ENCODE peak calls at places on chromosomes 12 and 14, in six cellular contexts. N is tibial artery, V is coronary artery, G is brain microvascular endothelial cell, P is AG04450, F is caudate nucleus. D is an unnamed sample.

GRCh38 chr14:77926942-77927341 is 127.0 kb downstream of the ADCK1 start:
- DNase-seq in N (no peak), V (no peak), G (no peak), P (no peak), F (no peak), D (no peak)

GRCh38 chr12:116152268-116152667 is 125.2 kb downstream of the MED13L start:
- DNase-seq in N (no peak), V (no peak), G (peak), P (peak), F (no peak), D (no peak)

GRCh38 chr14:37616853-37617252 is 21.4 kb downstream of the TTC6 start:
- DNase-seq in N (no peak), V (no peak), G (no peak), P (no peak), F (no peak), D (no peak)

GRCh38 chr12:46259713-46260112 is 9.1 kb downstream of the SLC38A1 start:
- DNase-seq in N (no peak), V (no peak), G (no peak), P (no peak), F (no peak), D (no peak)

GRCh38 chr12:18700254-18700653 is 37.6 kb downstream of the PLCZ1 start:
- DNase-seq in N (no peak), V (no peak), G (peak), P (peak), F (no peak), D (no peak)

GRCh38 chr14:74583689-74584434 is 28.2 kb downstream of the LTBP2 start:
- DNase-seq in N (no peak), V (no peak), G (peak), P (peak), F (no peak), D (no peak)

GRCh38 chr14:35068238-35069012 is 22.4 kb downstream of the FAM177A1 start:
- DNase-seq in N (no peak), V (no peak), G (no peak), P (no peak), F (no peak), D (no peak)

GRCh38 chr12:50061172-50061571 is 3.8 kb downstream of the ASIC1 start:
- DNase-seq in N (no peak), V (no peak), G (no peak), P (no peak), F (no peak), D (peak)

GRCh38 chr12:92094751-92095161 is 50.9 kb downstream of the BTG1 start:
- DNase-seq in N (no peak), V (no peak), G (peak), P (no peak), F (no peak), D (no peak)

GRCh38 chr14:96384740-96385139 is 7.2 kb upstream of the AK7 start:
- DNase-seq in N (no peak), V (no peak), G (no peak), P (no peak), F (no peak), D (no peak)

GRCh38 chr14:27528328-27528727 is 930.5 kb upstream of the NOVA1 start:
- DNase-seq in N (no peak), V (no peak), G (no peak), P (no peak), F (no peak), D (no peak)

GRCh38 chr12:6958609-6959375 is 7.6 kb downstream of the PTPN6 start:
- DNase-seq in N (peak), V (peak), G (no peak), P (no peak), F (no peak), D (no peak)

GRCh38 chr12:68806488-68807237 is 1.3 kb upstream of the MDM2 start:
- DNase-seq in N (no peak), V (no peak), G (no peak), P (no peak), F (no peak), D (no peak)

GRCh38 chr12:124379379-124379937 is 84.6 kb downstream of the RFLNA start:
- DNase-seq in N (no peak), V (no peak), G (no peak), P (no peak), F (no peak), D (no peak)
- H3K27ac ChIP-seq in N (peak), V (peak), G (peak), P (peak), F (peak), D (peak)

GRCh38 chr12:76186507-76186906 is 102.0 kb upstream of the NAP1L1 start:
- DNase-seq in N (no peak), V (no peak), G (peak), P (no peak), F (no peak), D (no peak)

GRCh38 chr12:76187177-76187576 is 102.7 kb upstream of the NAP1L1 start:
- DNase-seq in N (no peak), V (no peak), G (no peak), P (no peak), F (no peak), D (no peak)

GRCh38 chr12:76180401-76181277 is 96.2 kb upstream of the NAP1L1 start:
- DNase-seq in N (no peak), V (no peak), G (no peak), P (no peak), F (no peak), D (no peak)

GRCh38 chr12:76178461-76178860 is 94.0 kb upstream of the NAP1L1 start:
- DNase-seq in N (no peak), V (no peak), G (no peak), P (no peak), F (no peak), D (no peak)

DNA sequence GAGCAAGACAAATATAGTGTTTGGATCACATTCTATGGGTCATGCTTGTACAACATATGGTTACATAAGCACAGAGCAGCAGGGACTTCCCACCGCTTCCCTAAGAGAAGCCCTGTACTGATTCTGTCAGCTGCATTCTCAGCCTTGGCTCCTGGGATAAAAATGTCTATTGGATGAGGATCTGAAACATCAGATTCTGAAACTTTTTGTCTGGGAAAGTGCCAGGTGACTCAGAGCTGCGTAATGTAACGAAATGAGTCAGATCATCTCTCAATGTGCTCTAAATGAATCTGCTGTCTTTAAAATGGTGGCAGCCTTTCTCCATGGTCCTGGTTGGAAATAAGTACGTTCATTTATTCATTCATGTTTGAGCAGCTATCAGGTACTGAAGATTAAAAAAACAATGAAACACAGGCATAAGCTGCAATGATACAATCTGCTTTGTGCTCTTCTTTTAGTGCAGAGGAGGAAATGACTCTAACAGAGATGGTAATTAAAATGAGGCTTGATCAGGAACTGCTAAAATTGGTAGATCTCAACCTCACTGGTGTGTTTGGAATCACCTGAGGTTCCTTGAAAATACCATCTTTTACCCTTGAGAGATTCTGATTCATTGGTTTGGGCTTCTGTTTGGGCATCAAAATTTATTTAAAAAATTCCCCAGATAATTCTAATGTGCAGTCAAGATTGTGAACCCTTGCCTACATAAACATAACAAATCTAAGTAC is 99.1 kb upstream of the NAP1L1 start:
- DNase-seq in N (no peak), V (no peak), G (peak), P (peak), F (peak), D (no peak)
- H3K27ac ChIP-seq in N (no peak), V (no peak), G (peak), P (peak), F (peak), D (no peak)

GRCh38 chr12:100216337-100216736 is 15.7 kb downstream of the ACTR6 start:
- DNase-seq in N (no peak), V (no peak), G (no peak), P (no peak), F (no peak), D (no peak)
- H3K27ac ChIP-seq in N (no peak), V (no peak), G (no peak), P (no peak), F (no peak), D (no peak)

DNA sequence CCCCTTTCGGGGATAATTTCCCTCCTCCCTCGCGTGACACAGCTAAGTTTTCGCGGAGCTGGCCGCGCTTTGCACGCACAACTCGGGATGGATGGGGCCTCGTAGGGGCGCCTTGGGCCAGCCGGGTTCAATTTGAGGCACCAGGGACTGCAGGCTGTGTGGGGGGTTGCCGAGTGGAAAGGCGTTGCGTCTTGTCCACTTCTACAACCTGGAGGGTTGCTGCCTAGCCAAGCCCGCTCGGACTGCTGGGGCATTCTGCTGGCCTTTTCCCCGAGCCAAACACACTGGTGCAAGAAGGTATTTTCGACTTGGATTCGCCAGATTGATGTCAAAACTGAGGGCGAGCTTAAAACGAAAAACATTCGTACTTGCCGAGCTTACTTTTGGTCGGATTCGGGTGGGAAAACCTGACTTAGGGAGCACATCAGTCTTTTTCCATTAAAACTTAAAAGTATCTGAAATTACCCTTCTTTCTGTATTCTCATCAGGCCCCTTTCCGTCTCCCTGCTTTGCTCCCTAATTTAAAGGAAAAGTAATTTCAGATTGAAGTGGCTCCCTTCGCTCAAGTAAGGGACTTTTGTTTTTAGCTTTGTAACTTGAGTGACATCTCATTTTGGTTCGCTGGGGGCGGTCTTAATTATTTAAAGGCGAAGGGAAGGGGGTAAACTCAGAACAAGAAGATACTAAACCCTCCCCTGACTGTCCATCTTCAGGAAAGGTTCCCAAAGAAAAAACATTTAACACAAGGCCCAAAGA is 14.3 kb downstream of the TBX3 start:
- DNase-seq in N (no peak), V (no peak), G (no peak), P (no peak), F (no peak), D (no peak)
- H3K27ac ChIP-seq in N (no peak), V (peak), G (no peak), P (peak), F (no peak), D (no peak)

GRCh38 chr12:120056739-120057138 is 59.8 kb downstream of the RAB35 start:
- DNase-seq in N (no peak), V (no peak), G (no peak), P (no peak), F (no peak), D (no peak)

GRCh38 chr12:120054293-120054692 is 62.3 kb downstream of the RAB35 start:
- DNase-seq in N (no peak), V (no peak), G (no peak), P (no peak), F (no peak), D (no peak)

GRCh38 chr12:120051535-120051934 is 62.5 kb downstream of the BICDL1 start:
- DNase-seq in N (no peak), V (no peak), G (no peak), P (no peak), F (no peak), D (no peak)

GRCh38 chr12:120055231-120055630 is 61.3 kb downstream of the RAB35 start:
- DNase-seq in N (no peak), V (no peak), G (no peak), P (no peak), F (no peak), D (no peak)

GRCh38 chr12:120055639-120056038 is 60.9 kb downstream of the RAB35 start:
- DNase-seq in N (no peak), V (no peak), G (no peak), P (no peak), F (no peak), D (no peak)
- H3K27ac ChIP-seq in N (no peak), V (no peak), G (no peak), P (no peak), F (no peak), D (no peak)

DNA sequence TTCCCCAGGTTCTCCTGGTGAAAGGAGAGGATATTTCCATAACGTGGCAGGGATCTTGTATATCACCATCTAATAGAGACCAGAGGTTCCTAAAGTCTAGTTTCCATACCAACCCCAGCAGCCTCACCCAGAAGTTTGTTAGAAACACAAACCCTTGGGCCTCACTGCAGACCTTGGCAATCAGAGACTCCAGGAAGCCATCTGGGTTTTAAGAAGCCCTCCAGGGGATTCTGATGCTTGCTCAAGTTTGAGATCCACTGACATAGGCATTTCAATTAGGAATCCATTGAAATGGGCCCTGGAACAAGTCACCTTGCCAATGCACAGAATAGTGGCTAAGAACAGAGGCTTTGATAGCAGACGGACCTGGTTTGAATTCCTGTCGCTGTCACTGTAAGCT is 2.2 kb upstream of the CMKLR1 start:
- DNase-seq in N (peak), V (no peak), G (no peak), P (no peak), F (no peak), D (no peak)
- H3K27ac ChIP-seq in N (peak), V (peak), G (no peak), P (no peak), F (no peak), D (no peak)

GRCh38 chr12:104213952-104214351 is 1.6 kb upstream of the TXNRD1 start:
- DNase-seq in N (no peak), V (no peak), G (peak), P (peak), F (no peak), D (no peak)

GRCh38 chr12:104218935-104219334 is 3.4 kb downstream of the TXNRD1 start:
- DNase-seq in N (no peak), V (no peak), G (peak), P (no peak), F (no peak), D (no peak)

GRCh38 chr12:104215638-104216297 is at the start of gene TXNRD1:
- DNase-seq in N (peak), V (peak), G (peak), P (no peak), F (peak), D (peak)

GRCh38 chr12:104219361-104219892 is 3.8 kb downstream of the TXNRD1 start:
- DNase-seq in N (no peak), V (no peak), G (peak), P (peak), F (no peak), D (no peak)

GRCh38 chr12:104216461-104217058 is 981 bp downstream of the TXNRD1 start:
- DNase-seq in N (no peak), V (no peak), G (no peak), P (no peak), F (no peak), D (no peak)
- H3K27ac ChIP-seq in N (peak), V (peak), G (no peak), P (no peak), F (no peak), D (no peak)

DNA sequence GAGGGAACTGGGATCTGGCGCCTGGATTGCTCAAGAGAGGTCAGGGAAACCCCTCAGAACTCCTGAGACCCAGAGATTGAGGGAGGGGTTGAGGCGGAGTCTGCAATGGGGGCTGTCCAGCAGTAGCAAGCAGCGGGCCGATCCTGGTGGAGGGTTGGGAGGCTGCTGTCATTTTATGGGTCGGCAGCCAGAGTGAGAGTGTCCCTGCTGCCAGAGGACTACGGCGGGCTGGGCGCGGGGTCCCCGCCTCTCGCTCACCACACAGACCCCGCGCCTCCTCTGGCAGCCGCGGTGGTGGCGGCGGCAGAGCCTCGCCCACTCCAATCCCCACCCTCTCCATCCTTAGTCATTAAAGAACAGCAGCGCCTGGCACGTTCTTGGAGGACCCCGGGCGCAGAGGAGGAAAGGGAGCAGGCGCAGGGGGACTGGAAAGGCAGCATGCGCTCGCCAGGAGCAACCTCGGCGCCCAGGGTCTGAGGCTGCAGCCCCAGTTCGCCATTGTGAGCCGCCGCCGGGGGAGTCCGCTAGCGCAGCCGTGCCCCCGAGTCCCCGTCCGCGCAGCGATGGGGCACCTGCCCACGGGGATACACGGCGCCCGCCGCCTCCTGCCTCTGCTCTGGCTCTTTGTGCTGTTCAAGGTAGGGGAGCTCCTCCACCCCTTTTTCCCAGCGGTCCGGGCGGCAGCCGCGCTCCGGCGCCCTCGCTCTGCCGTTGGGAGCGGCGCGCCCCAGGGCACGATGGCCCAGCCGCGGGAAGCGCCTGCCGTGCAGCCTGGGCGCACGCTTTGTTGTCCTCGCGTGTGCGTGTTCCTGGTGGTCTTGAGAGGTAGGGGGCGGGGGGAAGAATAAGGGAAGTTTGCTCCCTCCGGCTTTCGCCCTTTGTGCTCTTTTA is at the start of gene PTPRO:
- DNase-seq in N (no peak), V (no peak), G (no peak), P (no peak), F (no peak), D (no peak)
- H3K27ac ChIP-seq in N (no peak), V (no peak), G (no peak), P (no peak), F (peak), D (no peak)

GRCh38 chr12:12491634-12492033 is 71.0 kb downstream of the DUSP16 start:
- DNase-seq in N (no peak), V (no peak), G (no peak), P (no peak), F (no peak), D (no peak)

GRCh38 chr12:12486661-12487240 is 75.9 kb downstream of the DUSP16 start:
- DNase-seq in N (no peak), V (no peak), G (no peak), P (no peak), F (no peak), D (no peak)

GRCh38 chr12:12487490-12487889 is 75.2 kb downstream of the DUSP16 start:
- DNase-seq in N (no peak), V (no peak), G (no peak), P (no peak), F (no peak), D (no peak)

GRCh38 chr12:12488823-12489528 is 73.7 kb downstream of the DUSP16 start:
- DNase-seq in N (no peak), V (no peak), G (no peak), P (no peak), F (no peak), D (no peak)

DNA sequence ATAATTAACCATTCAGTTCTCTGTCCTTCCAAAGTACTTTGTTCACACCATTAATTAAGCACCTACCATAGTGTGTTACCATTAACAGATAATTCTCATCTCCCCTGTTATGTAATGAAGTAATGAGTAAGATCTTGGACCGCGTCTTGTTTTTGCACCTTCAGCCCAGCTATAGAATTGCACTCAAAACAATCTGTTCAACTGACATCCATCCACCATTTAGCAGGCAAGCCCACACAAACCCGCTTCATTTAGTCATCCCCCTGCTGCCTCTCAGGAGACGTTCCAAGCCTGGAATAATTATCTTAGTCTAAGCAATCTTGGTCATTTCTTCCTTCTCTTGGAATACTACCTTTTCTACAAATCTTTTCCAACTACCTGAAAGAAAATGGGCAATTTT is 74.4 kb downstream of the DUSP16 start:
- DNase-seq in N (no peak), V (no peak), G (no peak), P (no peak), F (peak), D (no peak)
- H3K27ac ChIP-seq in N (no peak), V (no peak), G (no peak), P (no peak), F (peak), D (no peak)

GRCh38 chr14:52263190-52263589 is 4.3 kb upstream of the PTGDR start:
- DNase-seq in N (no peak), V (no peak), G (no peak), P (no peak), F (no peak), D (no peak)

GRCh38 chr14:52262600-52262999 is 4.9 kb upstream of the PTGDR start:
- DNase-seq in N (no peak), V (no peak), G (no peak), P (no peak), F (no peak), D (no peak)

GRCh38 chr14:52254086-52254485 is 13.4 kb upstream of the PTGDR start:
- DNase-seq in N (no peak), V (no peak), G (no peak), P (no peak), F (no peak), D (no peak)

GRCh38 chr14:52258783-52259182 is 8.7 kb upstream of the PTGDR start:
- DNase-seq in N (no peak), V (no peak), G (no peak), P (no peak), F (no peak), D (no peak)

GRCh38 chr14:52259452-52259851 is 8.0 kb upstream of the PTGDR start:
- DNase-seq in N (no peak), V (no peak), G (no peak), P (no peak), F (no peak), D (no peak)
- H3K27ac ChIP-seq in N (no peak), V (no peak), G (no peak), P (no peak), F (no peak), D (no peak)

D was measured in substantia nigra.